ENCODE peak calls at places on chromosomes 7 and 10, in five cellular contexts. One of them, this sample, is unnamed.

GRCh38 chr7:80879849-80880248 is 39.0 kb downstream of the SEMA3C start:
- DNase-seq in foreskin fibroblast: peak
- DNase-seq in brain microvascular endothelial cell: no peak
- DNase-seq in astrocyte of the spinal cord: peak
- DNase-seq in OCI-LY7: no peak
- DNase-seq in this sample: no peak

GRCh38 chr7:23467731-23468720 is 2.3 kb downstream of the IGF2BP3 start:
- DNase-seq in brain microvascular endothelial cell: no peak
- DNase-seq in OCI-LY7: peak
- DNase-seq in foreskin fibroblast: peak
- DNase-seq in astrocyte of the spinal cord: peak
- DNase-seq in this sample: no peak

GRCh38 chr7:44251851-44252250 is 51.1 kb downstream of the YKT6 start:
- DNase-seq in astrocyte of the spinal cord: no peak
- DNase-seq in OCI-LY7: no peak
- DNase-seq in foreskin fibroblast: no peak
- DNase-seq in brain microvascular endothelial cell: no peak
- DNase-seq in this sample: no peak

GRCh38 chr10:123240776-123241175 is 86.6 kb downstream of the BUB3 start:
- DNase-seq in brain microvascular endothelial cell: no peak
- DNase-seq in OCI-LY7: no peak
- DNase-seq in foreskin fibroblast: no peak
- DNase-seq in astrocyte of the spinal cord: no peak
- DNase-seq in this sample: no peak

GRCh38 chr7:81402227-81402626 is 367.6 kb downstream of the HGF start:
- DNase-seq in OCI-LY7: no peak
- DNase-seq in astrocyte of the spinal cord: peak
- DNase-seq in foreskin fibroblast: no peak
- DNase-seq in brain microvascular endothelial cell: peak
- DNase-seq in this sample: no peak

GRCh38 chr10:94429049-94429707 is 26.8 kb downstream of the TBC1D12 start:
- DNase-seq in brain microvascular endothelial cell: no peak
- DNase-seq in astrocyte of the spinal cord: peak
- DNase-seq in OCI-LY7: no peak
- DNase-seq in foreskin fibroblast: no peak
- DNase-seq in this sample: peak

GRCh38 chr7:155897758-155898386 is 85.6 kb upstream of the SHH start:
- DNase-seq in astrocyte of the spinal cord: no peak
- DNase-seq in brain microvascular endothelial cell: no peak
- DNase-seq in OCI-LY7: no peak
- DNase-seq in foreskin fibroblast: no peak
- DNase-seq in this sample: no peak

GRCh38 chr10:103660364-103661197 is 167.1 kb downstream of the NEURL1 start:
- DNase-seq in foreskin fibroblast: no peak
- DNase-seq in OCI-LY7: no peak
- DNase-seq in brain microvascular endothelial cell: peak
- DNase-seq in astrocyte of the spinal cord: peak
- DNase-seq in this sample: no peak

GRCh38 chr10:110681023-110681681 is 37.0 kb downstream of the RBM20 start:
- DNase-seq in astrocyte of the spinal cord: peak
- DNase-seq in brain microvascular endothelial cell: peak
- DNase-seq in OCI-LY7: peak
- DNase-seq in foreskin fibroblast: no peak
- DNase-seq in this sample: no peak

GRCh38 chr7:8291742-8292141 is 29.8 kb upstream of the ICA1 start:
- DNase-seq in OCI-LY7: no peak
- DNase-seq in brain microvascular endothelial cell: no peak
- DNase-seq in foreskin fibroblast: no peak
- DNase-seq in astrocyte of the spinal cord: no peak
- DNase-seq in this sample: no peak

GRCh38 chr7:22452142-22452763 is 47.7 kb downstream of the STEAP1B start:
- DNase-seq in OCI-LY7: peak
- DNase-seq in foreskin fibroblast: no peak
- DNase-seq in astrocyte of the spinal cord: peak
- DNase-seq in brain microvascular endothelial cell: peak
- DNase-seq in this sample: no peak

GRCh38 chr10:117511601-117512390 is 30.8 kb upstream of the EMX2 start:
- DNase-seq in foreskin fibroblast: no peak
- DNase-seq in astrocyte of the spinal cord: no peak
- DNase-seq in brain microvascular endothelial cell: no peak
- DNase-seq in OCI-LY7: no peak
- DNase-seq in this sample: no peak

GRCh38 chr10:7159517-7159916 is 251.3 kb downstream of the SFMBT2 start:
- DNase-seq in brain microvascular endothelial cell: no peak
- DNase-seq in OCI-LY7: no peak
- DNase-seq in foreskin fibroblast: no peak
- DNase-seq in astrocyte of the spinal cord: no peak
- DNase-seq in this sample: no peak

GRCh38 chr7:151103973-151104372 is 17.7 kb downstream of the AGAP3 start:
- DNase-seq in brain microvascular endothelial cell: no peak
- DNase-seq in OCI-LY7: no peak
- DNase-seq in astrocyte of the spinal cord: no peak
- DNase-seq in foreskin fibroblast: no peak
- DNase-seq in this sample: no peak
- H3K4me3 ChIP-seq in brain microvascular endothelial cell: no peak
- H3K4me3 ChIP-seq in OCI-LY7: no peak
- H3K4me3 ChIP-seq in astrocyte of the spinal cord: no peak
- H3K4me3 ChIP-seq in foreskin fibroblast: no peak
- H3K4me3 ChIP-seq in this sample: no peak

DNA sequence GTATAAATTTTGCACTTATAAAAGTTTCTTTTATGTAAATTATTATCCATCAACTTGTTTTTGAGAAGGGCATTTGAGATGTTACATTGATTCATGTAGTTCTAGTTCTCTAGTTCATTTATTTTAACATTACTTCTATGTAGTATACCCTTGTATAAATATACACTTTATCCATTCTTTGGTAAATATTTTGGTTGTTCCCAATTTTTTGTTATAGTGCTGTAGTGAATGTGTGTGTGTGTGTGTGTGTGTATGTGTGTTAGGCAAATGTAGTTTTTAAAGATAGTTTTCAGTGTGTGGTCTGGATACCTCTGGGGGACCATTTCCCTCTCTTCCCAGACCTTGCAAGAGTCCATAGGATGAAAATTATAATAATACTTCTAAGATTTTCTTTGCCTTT is 15.0 kb downstream of the PRKAR2B start:
- DNase-seq in brain microvascular endothelial cell: no peak
- DNase-seq in OCI-LY7: no peak
- DNase-seq in foreskin fibroblast: no peak
- DNase-seq in astrocyte of the spinal cord: no peak
- DNase-seq in this sample: no peak
- TF ChIP-seq CTCF in brain microvascular endothelial cell: no peak
- TF ChIP-seq CTCF in OCI-LY7: no peak
- TF ChIP-seq CTCF in foreskin fibroblast: no peak
- TF ChIP-seq CTCF in astrocyte of the spinal cord: no peak
- TF ChIP-seq CTCF in this sample: no peak

DNA sequence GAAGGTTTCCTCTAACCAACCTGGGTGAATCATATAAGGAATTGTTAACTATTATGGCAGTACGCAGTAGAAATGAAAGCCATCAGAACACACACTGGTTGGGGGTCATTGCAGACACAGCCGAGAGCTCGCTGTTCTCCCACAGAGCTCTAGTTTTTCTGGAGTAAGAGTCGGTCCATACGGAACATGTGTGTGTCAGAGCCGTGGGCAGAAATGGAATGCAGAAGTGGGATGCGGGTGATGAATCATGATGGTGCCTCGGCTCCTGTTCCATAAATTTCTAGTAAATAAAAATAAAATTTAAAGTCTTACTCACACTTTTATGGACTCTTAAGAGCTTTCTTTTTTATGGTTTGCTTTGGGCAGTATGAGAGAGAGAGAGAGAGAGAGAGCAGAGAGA is 98.9 kb upstream of the PFKP start:
- DNase-seq in foreskin fibroblast: peak
- DNase-seq in astrocyte of the spinal cord: peak
- DNase-seq in OCI-LY7: no peak
- DNase-seq in brain microvascular endothelial cell: peak
- DNase-seq in this sample: peak
- H3K4me3 ChIP-seq in foreskin fibroblast: no peak
- H3K4me3 ChIP-seq in astrocyte of the spinal cord: no peak
- H3K4me3 ChIP-seq in OCI-LY7: no peak
- H3K4me3 ChIP-seq in brain microvascular endothelial cell: no peak
- H3K4me3 ChIP-seq in this sample: no peak

DNA sequence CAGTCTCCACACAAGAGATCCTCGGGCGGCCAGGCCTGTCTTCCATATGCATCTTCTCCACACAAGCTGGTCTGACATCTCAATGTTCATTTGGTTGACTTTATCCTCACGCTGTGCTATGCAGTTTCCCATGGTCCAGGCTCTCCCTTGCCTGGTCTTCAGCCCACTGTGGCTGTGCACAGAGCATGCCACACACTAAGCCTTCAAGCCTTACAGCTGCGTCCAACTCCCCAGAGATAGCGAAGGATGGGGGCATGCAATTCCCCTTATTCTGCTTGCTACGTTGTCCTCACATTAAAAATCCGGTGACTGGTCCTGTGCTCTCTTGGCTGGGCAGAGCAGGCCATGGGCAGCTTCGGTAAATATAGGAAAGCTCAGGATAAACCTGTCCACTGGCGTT is 188.7 kb upstream of the TCERG1L start:
- DNase-seq in OCI-LY7: no peak
- DNase-seq in foreskin fibroblast: no peak
- DNase-seq in astrocyte of the spinal cord: no peak
- DNase-seq in brain microvascular endothelial cell: no peak
- DNase-seq in this sample: no peak
- TF ChIP-seq CTCF in OCI-LY7: no peak
- TF ChIP-seq CTCF in foreskin fibroblast: no peak
- TF ChIP-seq CTCF in astrocyte of the spinal cord: no peak
- TF ChIP-seq CTCF in brain microvascular endothelial cell: no peak
- TF ChIP-seq CTCF in this sample: no peak

GRCh38 chr10:70135684-70136083 is 3.1 kb upstream of the AIFM2 start:
- DNase-seq in OCI-LY7: no peak
- DNase-seq in foreskin fibroblast: no peak
- DNase-seq in astrocyte of the spinal cord: no peak
- DNase-seq in brain microvascular endothelial cell: no peak
- DNase-seq in this sample: no peak

GRCh38 chr10:70135046-70135445 is 2.4 kb upstream of the AIFM2 start:
- DNase-seq in astrocyte of the spinal cord: no peak
- DNase-seq in brain microvascular endothelial cell: no peak
- DNase-seq in OCI-LY7: no peak
- DNase-seq in foreskin fibroblast: no peak
- DNase-seq in this sample: no peak

GRCh38 chr10:70132098-70133029 is at the start of gene AIFM2:
- DNase-seq in astrocyte of the spinal cord: peak
- DNase-seq in OCI-LY7: no peak
- DNase-seq in brain microvascular endothelial cell: peak
- DNase-seq in foreskin fibroblast: peak
- DNase-seq in this sample: peak

GRCh38 chr10:70130878-70131559 is 1.6 kb downstream of the AIFM2 start:
- DNase-seq in astrocyte of the spinal cord: peak
- DNase-seq in foreskin fibroblast: peak
- DNase-seq in brain microvascular endothelial cell: peak
- DNase-seq in OCI-LY7: no peak
- DNase-seq in this sample: peak

DNA sequence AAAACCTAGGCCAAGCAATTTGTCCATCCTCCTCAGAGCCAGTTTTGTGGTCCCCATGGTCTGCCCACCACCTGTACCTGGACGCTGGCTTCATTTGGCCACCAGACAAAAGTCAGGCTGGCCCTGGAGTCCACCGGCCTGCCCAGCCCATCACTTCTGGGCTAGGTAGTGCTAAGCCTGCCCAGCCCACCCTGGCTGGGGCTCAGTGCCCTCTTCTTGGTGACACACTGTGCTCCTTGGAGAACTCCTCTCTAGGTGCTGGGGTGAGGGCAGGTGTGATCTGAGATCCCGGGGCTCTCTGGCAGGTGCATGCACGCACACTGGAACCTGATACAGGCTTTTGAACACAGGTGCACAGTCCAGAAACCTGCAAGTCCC is 1.1 kb downstream of the AIFM2 start:
- DNase-seq in astrocyte of the spinal cord: no peak
- DNase-seq in brain microvascular endothelial cell: no peak
- DNase-seq in foreskin fibroblast: no peak
- DNase-seq in OCI-LY7: no peak
- DNase-seq in this sample: no peak
- H3K4me3 ChIP-seq in astrocyte of the spinal cord: peak
- H3K4me3 ChIP-seq in brain microvascular endothelial cell: no peak
- H3K4me3 ChIP-seq in foreskin fibroblast: peak
- H3K4me3 ChIP-seq in OCI-LY7: no peak
- H3K4me3 ChIP-seq in this sample: peak

GRCh38 chr7:118110178-118110577 is 73.8 kb upstream of the LSM8 start:
- DNase-seq in OCI-LY7: no peak
- DNase-seq in brain microvascular endothelial cell: no peak
- DNase-seq in foreskin fibroblast: no peak
- DNase-seq in astrocyte of the spinal cord: no peak
- DNase-seq in this sample: no peak
- TF ChIP-seq CTCF in OCI-LY7: no peak
- TF ChIP-seq CTCF in brain microvascular endothelial cell: no peak
- TF ChIP-seq CTCF in foreskin fibroblast: no peak
- TF ChIP-seq CTCF in astrocyte of the spinal cord: no peak
- TF ChIP-seq CTCF in this sample: no peak

GRCh38 chr7:27141138-27141537 is 2.3 kb downstream of the HOXA5 start:
- DNase-seq in OCI-LY7: no peak
- DNase-seq in foreskin fibroblast: no peak
- DNase-seq in brain microvascular endothelial cell: no peak
- DNase-seq in astrocyte of the spinal cord: peak
- DNase-seq in this sample: no peak

GRCh38 chr7:27139335-27140107 is 4.0 kb downstream of the HOXA5 start:
- DNase-seq in astrocyte of the spinal cord: peak
- DNase-seq in brain microvascular endothelial cell: no peak
- DNase-seq in foreskin fibroblast: no peak
- DNase-seq in OCI-LY7: no peak
- DNase-seq in this sample: no peak

GRCh38 chr7:27138987-27139334 is 4.5 kb downstream of the HOXA5 start:
- DNase-seq in brain microvascular endothelial cell: no peak
- DNase-seq in foreskin fibroblast: no peak
- DNase-seq in astrocyte of the spinal cord: no peak
- DNase-seq in OCI-LY7: no peak
- DNase-seq in this sample: no peak

GRCh38 chr7:27141591-27142561 is 1.6 kb downstream of the HOXA5 start:
- DNase-seq in astrocyte of the spinal cord: no peak
- DNase-seq in brain microvascular endothelial cell: no peak
- DNase-seq in OCI-LY7: no peak
- DNase-seq in foreskin fibroblast: no peak
- DNase-seq in this sample: no peak

GRCh38 chr7:27140108-27140842 is 3.2 kb downstream of the HOXA5 start:
- DNase-seq in astrocyte of the spinal cord: peak
- DNase-seq in foreskin fibroblast: no peak
- DNase-seq in brain microvascular endothelial cell: no peak
- DNase-seq in OCI-LY7: no peak
- DNase-seq in this sample: no peak
- H3K4me3 ChIP-seq in astrocyte of the spinal cord: peak
- H3K4me3 ChIP-seq in foreskin fibroblast: no peak
- H3K4me3 ChIP-seq in brain microvascular endothelial cell: no peak
- H3K4me3 ChIP-seq in OCI-LY7: no peak
- H3K4me3 ChIP-seq in this sample: no peak

This sample was measured in AG09309.